ENCODE peak calls at places on chromosome 10, in five cellular contexts. V is hepatocyte, U is osteoblast, E is GM12878, B is GM23248. X is an unnamed sample. For H3K27me3, the result is how much of the 10 kb centered on the place peaks cover.

GRCh38 chr10:68697106-68697505 is 23.9 kb upstream of the CCAR1 start:
- DNase-seq in V (no peak), U (no peak), E (no peak), B (no peak), X (no peak)

GRCh38 chr10:3192856-3193635 is 20.5 kb upstream of the PITRM1 start:
- DNase-seq in V (peak), U (peak), E (no peak), B (peak), X (peak)

GRCh38 chr10:124632064-124632531 is 112.1 kb downstream of the FAM53B start:
- DNase-seq in V (no peak), U (no peak), E (no peak), B (peak), X (peak)

GRCh38 chr10:18290651-18291313 is 150.6 kb downstream of the CACNB2 start:
- DNase-seq in V (no peak), U (no peak), E (no peak), B (no peak), X (no peak)

GRCh38 chr10:24718031-24718855 is 5.4 kb downstream of the ARHGAP21 start:
- DNase-seq in V (no peak), U (peak), E (no peak), B (peak), X (peak)

GRCh38 chr10:80436459-80437098 is 17.5 kb upstream of the TSPAN14 start:
- DNase-seq in V (no peak), U (no peak), E (no peak), B (no peak), X (no peak)

GRCh38 chr10:86117051-86117450 is 249.5 kb downstream of the GRID1 start:
- DNase-seq in V (no peak), U (no peak), E (no peak), B (no peak), X (no peak)

GRCh38 chr10:124145109-124145860 is 51.9 kb upstream of the CHST15 start:
- DNase-seq in V (no peak), U (peak), E (no peak), B (no peak), X (peak)

GRCh38 chr10:19659920-19660655 is 156.1 kb upstream of the PLXDC2 start:
- DNase-seq in V (no peak), U (peak), E (no peak), B (peak), X (no peak)

GRCh38 chr10:77919713-77920108 is 6.8 kb downstream of the DLG5 start:
- DNase-seq in V (peak), U (peak), E (no peak), B (peak), X (peak)

GRCh38 chr10:64379898-64380297 is 858.7 kb downstream of the REEP3 start:
- DNase-seq in V (peak), U (no peak), E (no peak), B (no peak), X (no peak)

GRCh38 chr10:13115832-13116793 is 16.1 kb downstream of the OPTN start:
- DNase-seq in V (no peak), U (peak), E (no peak), B (no peak), X (no peak)

GRCh38 chr10:86259901-86260562 is 106.6 kb downstream of the GRID1 start:
- DNase-seq in V (no peak), U (peak), E (no peak), B (no peak), X (no peak)

GRCh38 chr10:63700209-63700934 is 179.2 kb downstream of the REEP3 start:
- DNase-seq in V (peak), U (peak), E (no peak), B (peak), X (peak)

GRCh38 chr10:8389630-8390029 is 335.1 kb downstream of the GATA3 start:
- DNase-seq in V (no peak), U (no peak), E (no peak), B (no peak), X (no peak)

GRCh38 chr10:125766511-125766910 is 9.1 kb downstream of the MMP21 start:
- DNase-seq in V (no peak), U (no peak), E (no peak), B (no peak), X (no peak)

GRCh38 chr10:17923728-17924127 is 28.0 kb upstream of the SLC39A12 start:
- DNase-seq in V (peak), U (peak), E (no peak), B (peak), X (peak)

GRCh38 chr10:101292194-101293006 is 61.6 kb upstream of the BTRC start:
- DNase-seq in V (peak), U (peak), E (no peak), B (peak), X (peak)

GRCh38 chr10:33353853-33354252 is 19.4 kb upstream of the NRP1 start:
- DNase-seq in V (no peak), U (no peak), E (no peak), B (no peak), X (no peak)

GRCh38 chr10:131010965-131011575 is 300.5 kb downstream of the TCERG1L start:
- DNase-seq in V (no peak), U (no peak), E (no peak), B (no peak), X (no peak)

GRCh38 chr10:21047096-21047495 is 150.0 kb upstream of the NEBL start:
- DNase-seq in V (no peak), U (no peak), E (no peak), B (no peak), X (no peak)

GRCh38 chr10:86671419-86671818 is 3.1 kb downstream of the LDB3 start:
- DNase-seq in V (no peak), U (no peak), E (no peak), B (no peak), X (no peak)

GRCh38 chr10:132534348-132535064 is 3.1 kb upstream of the INPP5A start:
- DNase-seq in V (no peak), U (peak), E (no peak), B (no peak), X (no peak)

GRCh38 chr10:31700222-31700621 is 228.4 kb downstream of the ARHGAP12 start:
- DNase-seq in V (no peak), U (no peak), E (no peak), B (no peak), X (peak)

GRCh38 chr10:24349379-24350110 is 140.6 kb downstream of the KIAA1217 start:
- DNase-seq in V (no peak), U (peak), E (no peak), B (peak), X (peak)

GRCh38 chr10:34746094-34746493 is 69.0 kb downstream of the PARD3 start:
- DNase-seq in V (no peak), U (no peak), E (no peak), B (no peak), X (no peak)

GRCh38 chr10:133318494-133319127 is 9.9 kb downstream of the ZNF511 start:
- DNase-seq in V (peak), U (peak), E (no peak), B (peak), X (peak)

GRCh38 chr10:89163265-89163995 is 43.7 kb downstream of the CH25H start:
- DNase-seq in V (no peak), U (no peak), E (peak), B (peak), X (peak)

GRCh38 chr10:90087197-90088007 is 386.0 kb downstream of the KIF20B start:
- DNase-seq in V (no peak), U (no peak), E (peak), B (no peak), X (peak)

GRCh38 chr10:51083280-51083986 is 9.1 kb downstream of the PRKG1 start:
- DNase-seq in V (peak), U (peak), E (no peak), B (no peak), X (no peak)

GRCh38 chr10:60677541-60678129 is 100.6 kb upstream of the CDK1 start:
- DNase-seq in V (no peak), U (no peak), E (no peak), B (no peak), X (peak)

GRCh38 chr10:74056081-74056818 is 58.3 kb downstream of the VCL start:
- DNase-seq in V (no peak), U (peak), E (peak), B (peak), X (peak)

GRCh38 chr10:89352039-89352597 is 24.3 kb downstream of the IFIT3 start:
- DNase-seq in V (peak), U (no peak), E (no peak), B (peak), X (peak)

GRCh38 chr10:121900443-121901174 is 27.2 kb downstream of the ATE1 start:
- DNase-seq in V (peak), U (peak), E (no peak), B (peak), X (peak)

GRCh38 chr10:114714281-114714741 is 56.2 kb upstream of the ABLIM1 start:
- DNase-seq in V (peak), U (no peak), E (no peak), B (peak), X (peak)

GRCh38 chr10:113096111-113097045 is 146.3 kb downstream of the TCF7L2 start:
- DNase-seq in V (peak), U (no peak), E (no peak), B (peak), X (no peak)

GRCh38 chr10:5292196-5292735 is 72.5 kb upstream of the UCN3 start:
- DNase-seq in V (no peak), U (no peak), E (no peak), B (no peak), X (no peak)

GRCh38 chr10:55631071-55631654 is 729.9 kb downstream of the ZWINT start:
- DNase-seq in V (peak), U (peak), E (no peak), B (peak), X (peak)

GRCh38 chr10:43128958-43129706 is 9.1 kb upstream of the CSGALNACT2 start:
- DNase-seq in V (peak), U (peak), E (no peak), B (peak), X (peak)

GRCh38 chr10:47414227-47414592 is 30.1 kb upstream of the ZNF488 start:
- DNase-seq in V (no peak), U (peak), E (no peak), B (no peak), X (no peak)

GRCh38 chr10:47412869-47413268 is 28.8 kb upstream of the ZNF488 start:
- DNase-seq in V (no peak), U (no peak), E (no peak), B (peak), X (no peak)

GRCh38 chr10:47410862-47411261 is 26.8 kb upstream of the ZNF488 start:
- DNase-seq in V (no peak), U (no peak), E (no peak), B (no peak), X (no peak)

GRCh38 chr10:47413531-47414226 is 29.6 kb upstream of the ZNF488 start:
- DNase-seq in V (no peak), U (no peak), E (no peak), B (no peak), X (no peak)

GRCh38 chr10:47412177-47412730 is 28.2 kb upstream of the ZNF488 start:
- DNase-seq in V (no peak), U (no peak), E (no peak), B (no peak), X (no peak)
- H2AFZ ChIP-seq in V (no peak), U (no peak), E (no peak), B (no peak), X (no peak)

GRCh38 chr10:11863353-11864105 is 40.4 kb downstream of the PROSER2 start:
- DNase-seq in V (no peak), U (peak), E (peak), B (no peak), X (no peak)
- H3K4me2 ChIP-seq in V (no peak), U (peak), E (peak), B (no peak), X (no peak)

GRCh38 chr10:78948616-78949015 is 120.2 kb upstream of the ZMIZ1 start:
- DNase-seq in V (no peak), U (no peak), E (no peak), B (no peak), X (peak)

GRCh38 chr10:78952686-78953085 is 116.1 kb upstream of the ZMIZ1 start:
- DNase-seq in V (no peak), U (peak), E (no peak), B (peak), X (peak)

GRCh38 chr10:78953124-78954008 is 115.4 kb upstream of the ZMIZ1 start:
- DNase-seq in V (no peak), U (peak), E (peak), B (peak), X (peak)

GRCh38 chr10:78952018-78952417 is 116.7 kb upstream of the ZMIZ1 start:
- DNase-seq in V (no peak), U (no peak), E (no peak), B (no peak), X (no peak)

GRCh38 chr10:78950656-78951587 is 117.8 kb upstream of the ZMIZ1 start:
- DNase-seq in V (no peak), U (no peak), E (no peak), B (no peak), X (no peak)
- H3K27me3 ChIP-seq in V (under half), U (under half), E (under half), B (under half), X (under half)

DNA sequence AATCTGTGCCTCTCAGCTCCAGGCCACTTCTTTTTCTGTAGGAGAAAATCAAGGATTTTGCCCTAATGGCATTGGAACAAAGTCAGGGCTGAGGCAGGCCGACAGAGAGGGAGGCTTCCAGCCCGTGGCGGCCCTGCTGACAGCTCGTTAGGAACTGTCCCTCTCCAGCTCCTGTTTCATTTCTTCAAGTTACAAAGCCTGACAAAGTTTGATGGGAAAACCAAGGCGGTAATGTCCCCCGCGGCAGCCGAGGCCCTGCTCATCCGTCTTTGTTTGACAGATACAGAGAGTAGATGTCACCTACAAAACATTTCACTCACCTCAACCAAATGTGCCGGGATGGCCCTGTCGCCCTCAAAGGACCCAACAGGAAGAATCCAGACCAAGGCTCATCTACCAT is 14.3 kb upstream of the GOT1 start:
- DNase-seq in V (no peak), U (no peak), E (no peak), B (no peak), X (no peak)
- H2AFZ ChIP-seq in V (no peak), U (no peak), E (no peak), B (peak), X (no peak)